ENCODE peak calls at places on chromosome 2, in five cellular contexts. Z is psoas muscle, U is heart left ventricle, Q is astrocyte, O is IMR-90. K is an unnamed sample.

GRCh38 chr2:7203056-7203467 is 285.9 kb downstream of the RNF144A start:
- DNase-seq in Z (no peak), U (no peak), Q (peak), O (peak), K (peak)

GRCh38 chr2:239936838-239937581 is 88.1 kb downstream of the NDUFA10 start:
- DNase-seq in Z (peak), U (no peak), Q (no peak), O (no peak), K (no peak)

GRCh38 chr2:204634564-204634963 is 89.3 kb downstream of the PARD3B start:
- DNase-seq in Z (no peak), U (no peak), Q (no peak), O (no peak), K (no peak)

GRCh38 chr2:197850882-197851281 is 46.5 kb downstream of the PLCL1 start:
- DNase-seq in Z (no peak), U (no peak), Q (no peak), O (peak), K (no peak)

GRCh38 chr2:231187736-231188505 is 10.5 kb upstream of the ARMC9 start:
- DNase-seq in Z (no peak), U (peak), Q (peak), O (peak), K (no peak)

GRCh38 chr2:112706170-112706664 is 14.6 kb upstream of the NT5DC4 start:
- DNase-seq in Z (no peak), U (no peak), Q (peak), O (peak), K (peak)

GRCh38 chr2:240554767-240555493 is 2.9 kb downstream of the ANKMY1 start:
- DNase-seq in Z (no peak), U (peak), Q (no peak), O (no peak), K (no peak)

GRCh38 chr2:221309888-221310287 is 262.2 kb downstream of the EPHA4 start:
- DNase-seq in Z (no peak), U (no peak), Q (no peak), O (no peak), K (no peak)

GRCh38 chr2:180705122-180705521 is 275.3 kb upstream of the UBE2E3 start:
- DNase-seq in Z (no peak), U (no peak), Q (peak), O (peak), K (no peak)

GRCh38 chr2:241636182-241636982 is 576 bp downstream of the THAP4 start:
- DNase-seq in Z (peak), U (peak), Q (no peak), O (peak), K (no peak)

GRCh38 chr2:39994151-39994550 is 215.1 kb upstream of the THUMPD2 start:
- DNase-seq in Z (no peak), U (no peak), Q (peak), O (peak), K (no peak)

DNA sequence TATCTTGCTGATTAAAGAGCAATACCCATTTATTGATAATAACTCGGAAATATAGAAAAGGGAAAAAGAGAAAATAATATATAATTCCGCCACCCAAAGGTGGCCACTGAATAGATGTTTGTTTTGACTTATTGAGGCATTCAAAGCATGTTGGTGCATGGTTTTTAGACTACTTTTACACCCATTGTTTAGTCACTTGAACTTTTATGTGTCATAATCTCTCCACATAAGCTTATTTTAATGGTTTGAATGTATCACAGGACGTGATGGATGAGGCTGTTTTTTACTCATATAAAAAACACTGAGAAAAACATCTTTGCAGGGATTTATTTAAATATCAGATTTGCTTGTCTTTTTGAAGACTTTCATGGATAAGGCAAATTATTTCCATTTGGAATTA is 120.4 kb downstream of the ACKR3 start:
- DNase-seq in Z (no peak), U (no peak), Q (peak), O (no peak), K (no peak)
- TF ChIP-seq CTCF in Z (no peak), U (no peak), Q (no peak), O (no peak), K (no peak)

DNA sequence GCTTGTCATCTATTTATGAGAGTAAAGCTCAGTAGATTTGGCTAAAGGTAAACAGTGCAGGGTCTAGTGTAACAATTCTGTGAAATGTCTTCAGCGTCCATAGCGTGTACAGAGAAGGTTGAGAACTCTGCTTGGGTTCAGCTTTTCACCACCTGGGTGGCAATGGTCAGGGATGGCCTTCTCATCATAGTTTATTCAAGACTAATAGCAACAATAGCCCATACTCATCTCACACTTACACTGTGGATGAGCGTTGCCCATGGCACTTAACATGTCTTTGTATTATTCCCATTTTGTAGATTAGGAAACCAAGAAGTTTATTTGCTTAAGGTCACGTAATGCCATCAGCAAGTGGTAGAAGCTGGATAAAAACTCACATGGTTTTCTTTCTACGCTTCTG is 106.8 kb upstream of the RND3 start:
- DNase-seq in Z (no peak), U (no peak), Q (no peak), O (no peak), K (no peak)
- H3K27ac ChIP-seq in Z (no peak), U (no peak), Q (no peak), O (no peak), K (no peak)

DNA sequence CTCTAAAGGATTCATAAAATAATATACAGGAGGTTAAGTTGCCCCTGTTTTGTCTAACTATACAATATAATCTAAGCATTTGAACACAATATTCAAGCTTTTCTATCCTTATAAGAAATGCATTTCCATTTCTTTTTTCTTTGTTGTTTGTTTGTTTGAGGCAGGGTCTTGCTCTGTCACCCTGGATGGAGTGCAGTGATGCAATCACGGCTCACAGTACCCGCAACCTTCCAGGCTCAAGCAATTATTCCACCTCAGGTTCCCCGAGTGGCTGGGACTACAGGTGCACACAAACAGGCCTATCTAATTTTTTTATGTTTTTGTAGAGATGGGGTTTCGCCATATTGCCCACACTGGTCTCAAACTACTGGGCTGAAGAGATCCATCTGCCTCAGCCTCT is 307.8 kb downstream of the ZNF804A start:
- DNase-seq in Z (no peak), U (no peak), Q (no peak), O (no peak), K (no peak)
- TF ChIP-seq CTCF in Z (no peak), U (no peak), Q (no peak), O (no peak), K (no peak)

DNA sequence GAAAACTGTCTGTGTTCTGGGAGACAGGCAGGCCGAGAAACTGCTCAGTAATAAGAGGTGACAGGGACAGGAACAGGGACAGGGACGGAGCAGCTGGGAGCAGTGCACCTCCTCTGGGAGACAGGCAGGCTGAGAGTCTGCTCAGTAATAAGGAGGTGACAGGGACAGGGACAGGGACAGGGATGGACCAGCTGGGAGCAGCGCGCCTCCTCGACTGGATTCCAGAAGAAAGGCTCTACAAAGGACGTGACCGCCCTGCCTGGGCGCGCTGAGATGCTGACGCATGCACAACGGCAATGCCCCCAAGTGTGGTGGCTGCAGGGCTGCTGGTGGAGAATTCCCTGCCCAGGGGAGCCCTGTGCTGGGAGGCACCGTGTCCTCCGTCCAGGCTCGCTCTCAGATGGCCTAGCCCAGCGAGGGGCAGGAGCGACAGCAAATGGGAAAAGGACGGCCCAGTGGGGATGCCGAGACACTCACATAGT is 44.2 kb upstream of the PXDN start:
- DNase-seq in Z (no peak), U (no peak), Q (no peak), O (no peak), K (no peak)
- H3K27ac ChIP-seq in Z (no peak), U (no peak), Q (no peak), O (no peak), K (no peak)

GRCh38 chr2:128053331-128053730 is 25.5 kb upstream of the SAP130 start:
- DNase-seq in Z (no peak), U (no peak), Q (no peak), O (no peak), K (no peak)

GRCh38 chr2:128058114-128058513 is 30.3 kb upstream of the SAP130 start:
- DNase-seq in Z (no peak), U (no peak), Q (no peak), O (no peak), K (no peak)

GRCh38 chr2:128057334-128057733 is 29.5 kb upstream of the SAP130 start:
- DNase-seq in Z (no peak), U (no peak), Q (no peak), O (no peak), K (no peak)

GRCh38 chr2:128054104-128054503 is 26.2 kb upstream of the SAP130 start:
- DNase-seq in Z (no peak), U (no peak), Q (no peak), O (no peak), K (no peak)
- TF ChIP-seq CTCF in Z (no peak), U (no peak), Q (no peak), O (no peak), K (no peak)

DNA sequence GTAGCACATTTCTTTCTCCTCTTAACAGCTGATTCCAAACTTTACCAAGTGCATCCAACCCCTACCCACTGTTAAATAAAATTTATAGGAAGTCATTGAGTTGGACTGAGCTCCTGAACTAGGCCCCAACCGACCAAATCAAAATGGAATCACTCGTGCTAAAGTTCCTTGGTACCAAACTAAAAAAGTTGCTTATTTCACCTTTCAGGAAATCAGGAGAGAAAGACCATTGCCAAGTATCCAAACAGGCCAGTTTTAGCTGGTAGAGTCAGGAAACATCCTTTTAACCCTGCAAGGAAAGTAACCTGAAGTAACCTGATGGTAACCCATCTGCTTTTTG is 10.5 kb upstream of the GALNT5 start:
- DNase-seq in Z (no peak), U (no peak), Q (no peak), O (no peak), K (no peak)
- H3K27ac ChIP-seq in Z (no peak), U (no peak), Q (peak), O (peak), K (no peak)

DNA sequence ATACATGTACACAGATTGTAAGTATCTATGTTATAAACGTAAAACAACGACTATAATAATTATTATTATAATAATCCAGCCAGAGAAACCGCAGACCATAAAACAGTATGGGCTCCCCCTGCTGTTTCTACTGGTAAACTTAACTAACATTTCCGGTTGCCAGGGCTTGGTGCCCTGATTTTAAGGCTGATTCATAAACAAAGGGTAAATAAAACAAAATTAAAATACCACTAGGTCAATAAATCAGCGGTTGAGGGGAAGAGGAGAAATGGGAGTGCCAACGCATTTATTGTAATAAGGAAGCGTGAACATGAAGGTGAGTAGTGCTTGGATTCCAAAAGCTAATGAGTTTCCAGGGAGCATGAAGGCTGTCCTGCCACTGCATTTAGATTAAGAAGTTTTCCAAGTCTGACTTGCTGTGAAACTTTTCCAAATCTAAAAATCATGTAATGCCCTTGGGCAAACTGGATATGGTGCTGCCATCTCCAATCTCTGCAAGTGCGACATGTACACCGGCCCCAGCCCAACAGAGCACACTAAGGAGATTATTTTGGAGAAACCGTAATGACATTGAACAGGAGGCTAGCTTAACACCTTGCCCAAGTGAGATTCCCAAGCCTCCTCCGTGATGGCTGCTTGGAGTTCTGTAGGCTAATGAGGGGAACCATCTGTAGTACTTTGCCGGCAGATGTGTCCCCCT is 50.7 kb upstream of the HNRNPA3 start:
- DNase-seq in Z (no peak), U (no peak), Q (peak), O (peak), K (no peak)
- TF ChIP-seq CTCF in Z (peak), U (peak), Q (peak), O (peak), K (peak)

DNA sequence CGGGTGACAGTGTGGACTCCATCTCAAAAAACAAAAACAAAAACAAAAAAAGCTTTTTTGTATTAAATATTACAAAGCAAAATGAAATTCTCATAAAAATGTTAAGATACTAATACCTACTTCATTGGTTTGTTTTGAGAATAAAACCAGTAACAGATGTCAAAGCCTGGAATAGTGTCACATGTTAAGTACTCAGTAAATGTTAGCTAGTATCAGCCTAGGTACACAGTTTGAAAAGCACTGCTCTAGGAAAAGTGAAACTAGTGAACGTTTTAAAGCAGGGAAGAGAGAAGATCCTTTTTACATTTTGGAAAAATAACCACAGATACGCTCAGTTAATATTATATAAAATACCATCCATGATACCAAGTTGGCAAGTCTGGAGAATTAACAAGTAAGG is 37.1 kb upstream of the ADAM17 start:
- DNase-seq in Z (no peak), U (no peak), Q (no peak), O (peak), K (no peak)
- H3K27ac ChIP-seq in Z (no peak), U (no peak), Q (no peak), O (no peak), K (no peak)

GRCh38 chr2:146312899-146313298 is 1531.9 kb upstream of the ACVR2A start:
- DNase-seq in Z (no peak), U (no peak), Q (peak), O (peak), K (no peak)
- TF ChIP-seq CTCF in Z (no peak), U (no peak), Q (peak), O (peak), K (no peak)

GRCh38 chr2:20621366-20622295 is 29.3 kb downstream of the HS1BP3 start:
- DNase-seq in Z (peak), U (peak), Q (no peak), O (no peak), K (no peak)
- H3K27ac ChIP-seq in Z (peak), U (no peak), Q (no peak), O (no peak), K (no peak)

K was measured in CD4-positive, alpha-beta T cell.